ENCODE peak calls at places on chromosome 9, in six cellular contexts. One of them, this sample, is unnamed.

GRCh38 chr9:90459321-90459720 is 183.3 kb downstream of the DIRAS2 start:
- DNase-seq in activated CD4-positive, alpha-beta T cell treated with anti-CD3 and anti-CD28 coated beads, Interleukin-2, amount 50 U/mL, for 4 hours: no peak
- DNase-seq in stimulated activated CD4-positive, alpha-beta T cell treated with anti-CD3 and anti-CD28 coated beads, Interleukin-4, amount 100 ng/mL, for 1 hour: no peak
- DNase-seq in AML-193: no peak
- DNase-seq in GM23338: no peak
- DNase-seq in putamen: no peak
- DNase-seq in this sample: no peak

GRCh38 chr9:36870960-36871359 is 163.1 kb downstream of the PAX5 start:
- DNase-seq in activated CD4-positive, alpha-beta T cell treated with anti-CD3 and anti-CD28 coated beads, Interleukin-2, amount 50 U/mL, for 4 hours: no peak
- DNase-seq in GM23338: no peak
- DNase-seq in stimulated activated CD4-positive, alpha-beta T cell treated with anti-CD3 and anti-CD28 coated beads, Interleukin-4, amount 100 ng/mL, for 1 hour: no peak
- DNase-seq in AML-193: no peak
- DNase-seq in putamen: no peak
- DNase-seq in this sample: no peak

GRCh38 chr9:113620377-113621161 is 157.0 kb downstream of the RGS3 start:
- DNase-seq in stimulated activated CD4-positive, alpha-beta T cell treated with anti-CD3 and anti-CD28 coated beads, Interleukin-4, amount 100 ng/mL, for 1 hour: no peak
- DNase-seq in putamen: no peak
- DNase-seq in AML-193: no peak
- DNase-seq in activated CD4-positive, alpha-beta T cell treated with anti-CD3 and anti-CD28 coated beads, Interleukin-2, amount 50 U/mL, for 4 hours: no peak
- DNase-seq in GM23338: peak; percentile 76
- DNase-seq in this sample: peak; percentile 94

GRCh38 chr9:101795147-101795546 is 56.7 kb upstream of the GRIN3A start:
- DNase-seq in stimulated activated CD4-positive, alpha-beta T cell treated with anti-CD3 and anti-CD28 coated beads, Interleukin-4, amount 100 ng/mL, for 1 hour: no peak
- DNase-seq in GM23338: no peak
- DNase-seq in AML-193: no peak
- DNase-seq in activated CD4-positive, alpha-beta T cell treated with anti-CD3 and anti-CD28 coated beads, Interleukin-2, amount 50 U/mL, for 4 hours: no peak
- DNase-seq in putamen: no peak
- DNase-seq in this sample: no peak

GRCh38 chr9:93668261-93668871 is 92.0 kb downstream of the PHF2 start:
- DNase-seq in GM23338: peak; percentile 27
- DNase-seq in putamen: no peak
- DNase-seq in AML-193: no peak
- DNase-seq in activated CD4-positive, alpha-beta T cell treated with anti-CD3 and anti-CD28 coated beads, Interleukin-2, amount 50 U/mL, for 4 hours: no peak
- DNase-seq in stimulated activated CD4-positive, alpha-beta T cell treated with anti-CD3 and anti-CD28 coated beads, Interleukin-4, amount 100 ng/mL, for 1 hour: no peak
- DNase-seq in this sample: no peak

GRCh38 chr9:123796618-123797484 is 133.1 kb downstream of the DENND1A start:
- DNase-seq in stimulated activated CD4-positive, alpha-beta T cell treated with anti-CD3 and anti-CD28 coated beads, Interleukin-4, amount 100 ng/mL, for 1 hour: no peak
- DNase-seq in AML-193: no peak
- DNase-seq in GM23338: no peak
- DNase-seq in putamen: no peak
- DNase-seq in activated CD4-positive, alpha-beta T cell treated with anti-CD3 and anti-CD28 coated beads, Interleukin-2, amount 50 U/mL, for 4 hours: no peak
- DNase-seq in this sample: peak; percentile 30

GRCh38 chr9:69090140-69090750 is 54.7 kb downstream of the FXN start:
- DNase-seq in AML-193: no peak
- DNase-seq in stimulated activated CD4-positive, alpha-beta T cell treated with anti-CD3 and anti-CD28 coated beads, Interleukin-4, amount 100 ng/mL, for 1 hour: no peak
- DNase-seq in activated CD4-positive, alpha-beta T cell treated with anti-CD3 and anti-CD28 coated beads, Interleukin-2, amount 50 U/mL, for 4 hours: no peak
- DNase-seq in putamen: no peak
- DNase-seq in GM23338: peak; percentile 79
- DNase-seq in this sample: no peak

GRCh38 chr9:120324996-120325642 is 254.8 kb downstream of the CDK5RAP2 start:
- DNase-seq in GM23338: peak; percentile 74
- DNase-seq in activated CD4-positive, alpha-beta T cell treated with anti-CD3 and anti-CD28 coated beads, Interleukin-2, amount 50 U/mL, for 4 hours: no peak
- DNase-seq in putamen: no peak
- DNase-seq in stimulated activated CD4-positive, alpha-beta T cell treated with anti-CD3 and anti-CD28 coated beads, Interleukin-4, amount 100 ng/mL, for 1 hour: no peak
- DNase-seq in AML-193: no peak
- DNase-seq in this sample: no peak

GRCh38 chr9:95460627-95461164 is 56.1 kb downstream of the PTCH1 start:
- DNase-seq in activated CD4-positive, alpha-beta T cell treated with anti-CD3 and anti-CD28 coated beads, Interleukin-2, amount 50 U/mL, for 4 hours: no peak
- DNase-seq in AML-193: no peak
- DNase-seq in stimulated activated CD4-positive, alpha-beta T cell treated with anti-CD3 and anti-CD28 coated beads, Interleukin-4, amount 100 ng/mL, for 1 hour: no peak
- DNase-seq in GM23338: no peak
- DNase-seq in putamen: no peak
- DNase-seq in this sample: no peak

GRCh38 chr9:76896035-76896434 is 9.9 kb downstream of the PRUNE2 start:
- DNase-seq in putamen: no peak
- DNase-seq in GM23338: no peak
- DNase-seq in AML-193: no peak
- DNase-seq in stimulated activated CD4-positive, alpha-beta T cell treated with anti-CD3 and anti-CD28 coated beads, Interleukin-4, amount 100 ng/mL, for 1 hour: no peak
- DNase-seq in activated CD4-positive, alpha-beta T cell treated with anti-CD3 and anti-CD28 coated beads, Interleukin-2, amount 50 U/mL, for 4 hours: no peak
- DNase-seq in this sample: no peak

GRCh38 chr9:134624119-134624826 is 17.3 kb upstream of the COL5A1 start:
- DNase-seq in activated CD4-positive, alpha-beta T cell treated with anti-CD3 and anti-CD28 coated beads, Interleukin-2, amount 50 U/mL, for 4 hours: no peak
- DNase-seq in stimulated activated CD4-positive, alpha-beta T cell treated with anti-CD3 and anti-CD28 coated beads, Interleukin-4, amount 100 ng/mL, for 1 hour: no peak
- DNase-seq in GM23338: no peak
- DNase-seq in AML-193: no peak
- DNase-seq in putamen: no peak
- DNase-seq in this sample: no peak

GRCh38 chr9:89808801-89809200 is 204.0 kb downstream of the GADD45G start:
- DNase-seq in GM23338: no peak
- DNase-seq in AML-193: no peak
- DNase-seq in putamen: no peak
- DNase-seq in activated CD4-positive, alpha-beta T cell treated with anti-CD3 and anti-CD28 coated beads, Interleukin-2, amount 50 U/mL, for 4 hours: no peak
- DNase-seq in stimulated activated CD4-positive, alpha-beta T cell treated with anti-CD3 and anti-CD28 coated beads, Interleukin-4, amount 100 ng/mL, for 1 hour: no peak
- DNase-seq in this sample: no peak

GRCh38 chr9:108182950-108183381 is 672.8 kb downstream of the ACTL7B start:
- DNase-seq in stimulated activated CD4-positive, alpha-beta T cell treated with anti-CD3 and anti-CD28 coated beads, Interleukin-4, amount 100 ng/mL, for 1 hour: no peak
- DNase-seq in GM23338: no peak
- DNase-seq in activated CD4-positive, alpha-beta T cell treated with anti-CD3 and anti-CD28 coated beads, Interleukin-2, amount 50 U/mL, for 4 hours: no peak
- DNase-seq in AML-193: no peak
- DNase-seq in putamen: no peak
- DNase-seq in this sample: no peak

GRCh38 chr9:129202613-129203555 is 24.8 kb upstream of the IER5L start:
- DNase-seq in GM23338: peak; percentile 93
- DNase-seq in putamen: peak; percentile 80
- DNase-seq in AML-193: peak; percentile 20
- DNase-seq in stimulated activated CD4-positive, alpha-beta T cell treated with anti-CD3 and anti-CD28 coated beads, Interleukin-4, amount 100 ng/mL, for 1 hour: peak; percentile 91
- DNase-seq in activated CD4-positive, alpha-beta T cell treated with anti-CD3 and anti-CD28 coated beads, Interleukin-2, amount 50 U/mL, for 4 hours: peak; percentile 87
- DNase-seq in this sample: peak; percentile 36

GRCh38 chr9:13956107-13956506 is 357.8 kb downstream of the NFIB start:
- DNase-seq in stimulated activated CD4-positive, alpha-beta T cell treated with anti-CD3 and anti-CD28 coated beads, Interleukin-4, amount 100 ng/mL, for 1 hour: no peak
- DNase-seq in AML-193: no peak
- DNase-seq in GM23338: no peak
- DNase-seq in putamen: no peak
- DNase-seq in activated CD4-positive, alpha-beta T cell treated with anti-CD3 and anti-CD28 coated beads, Interleukin-2, amount 50 U/mL, for 4 hours: no peak
- DNase-seq in this sample: peak; percentile 84

GRCh38 chr9:107243757-107244156 is 39.3 kb upstream of the RAD23B start:
- DNase-seq in stimulated activated CD4-positive, alpha-beta T cell treated with anti-CD3 and anti-CD28 coated beads, Interleukin-4, amount 100 ng/mL, for 1 hour: peak; percentile 23
- DNase-seq in putamen: peak; percentile 45
- DNase-seq in AML-193: no peak
- DNase-seq in GM23338: no peak
- DNase-seq in activated CD4-positive, alpha-beta T cell treated with anti-CD3 and anti-CD28 coated beads, Interleukin-2, amount 50 U/mL, for 4 hours: peak; percentile 21
- DNase-seq in this sample: peak; percentile 39

GRCh38 chr9:14343948-14344547 is 30.1 kb upstream of the NFIB start:
- DNase-seq in activated CD4-positive, alpha-beta T cell treated with anti-CD3 and anti-CD28 coated beads, Interleukin-2, amount 50 U/mL, for 4 hours: no peak
- DNase-seq in AML-193: no peak
- DNase-seq in GM23338: peak; percentile 65
- DNase-seq in stimulated activated CD4-positive, alpha-beta T cell treated with anti-CD3 and anti-CD28 coated beads, Interleukin-4, amount 100 ng/mL, for 1 hour: no peak
- DNase-seq in putamen: peak; percentile 98
- DNase-seq in this sample: no peak

GRCh38 chr9:112041536-112042243 is 133.4 kb downstream of the SUSD1 start:
- DNase-seq in stimulated activated CD4-positive, alpha-beta T cell treated with anti-CD3 and anti-CD28 coated beads, Interleukin-4, amount 100 ng/mL, for 1 hour: no peak
- DNase-seq in putamen: no peak
- DNase-seq in GM23338: peak; percentile 82
- DNase-seq in activated CD4-positive, alpha-beta T cell treated with anti-CD3 and anti-CD28 coated beads, Interleukin-2, amount 50 U/mL, for 4 hours: no peak
- DNase-seq in AML-193: no peak
- DNase-seq in this sample: peak; percentile 99

GRCh38 chr9:89597711-89598707 is 6.8 kb upstream of the GADD45G start:
- DNase-seq in GM23338: peak; percentile 85
- DNase-seq in putamen: peak; percentile 63
- DNase-seq in activated CD4-positive, alpha-beta T cell treated with anti-CD3 and anti-CD28 coated beads, Interleukin-2, amount 50 U/mL, for 4 hours: peak; percentile 56
- DNase-seq in AML-193: peak; percentile 45
- DNase-seq in stimulated activated CD4-positive, alpha-beta T cell treated with anti-CD3 and anti-CD28 coated beads, Interleukin-4, amount 100 ng/mL, for 1 hour: peak; percentile 43
- DNase-seq in this sample: peak; percentile 53

GRCh38 chr9:4865685-4866084 is 72.9 kb downstream of the RCL1 start:
- DNase-seq in GM23338: no peak
- DNase-seq in putamen: peak; percentile 12
- DNase-seq in stimulated activated CD4-positive, alpha-beta T cell treated with anti-CD3 and anti-CD28 coated beads, Interleukin-4, amount 100 ng/mL, for 1 hour: no peak
- DNase-seq in AML-193: no peak
- DNase-seq in activated CD4-positive, alpha-beta T cell treated with anti-CD3 and anti-CD28 coated beads, Interleukin-2, amount 50 U/mL, for 4 hours: no peak
- DNase-seq in this sample: no peak

GRCh38 chr9:15047028-15047551 is 136.9 kb upstream of the FREM1 start:
- DNase-seq in putamen: no peak
- DNase-seq in activated CD4-positive, alpha-beta T cell treated with anti-CD3 and anti-CD28 coated beads, Interleukin-2, amount 50 U/mL, for 4 hours: no peak
- DNase-seq in AML-193: no peak
- DNase-seq in stimulated activated CD4-positive, alpha-beta T cell treated with anti-CD3 and anti-CD28 coated beads, Interleukin-4, amount 100 ng/mL, for 1 hour: no peak
- DNase-seq in GM23338: no peak
- DNase-seq in this sample: no peak

GRCh38 chr9:102974530-102974929 is 20.6 kb upstream of the CYLC2 start:
- DNase-seq in putamen: no peak
- DNase-seq in stimulated activated CD4-positive, alpha-beta T cell treated with anti-CD3 and anti-CD28 coated beads, Interleukin-4, amount 100 ng/mL, for 1 hour: no peak
- DNase-seq in AML-193: no peak
- DNase-seq in GM23338: no peak
- DNase-seq in activated CD4-positive, alpha-beta T cell treated with anti-CD3 and anti-CD28 coated beads, Interleukin-2, amount 50 U/mL, for 4 hours: no peak
- DNase-seq in this sample: no peak

GRCh38 chr9:121434946-121435345 is 64.7 kb downstream of the GGTA1 start:
- DNase-seq in activated CD4-positive, alpha-beta T cell treated with anti-CD3 and anti-CD28 coated beads, Interleukin-2, amount 50 U/mL, for 4 hours: no peak
- DNase-seq in putamen: no peak
- DNase-seq in AML-193: no peak
- DNase-seq in stimulated activated CD4-positive, alpha-beta T cell treated with anti-CD3 and anti-CD28 coated beads, Interleukin-4, amount 100 ng/mL, for 1 hour: no peak
- DNase-seq in GM23338: no peak
- DNase-seq in this sample: no peak

This sample was measured in H4.